ENCODE peak calls at places on chromosomes 11 and 22, in four cellular contexts. X, I, Q and L are unnamed samples.

GRCh38 chr11:30424851-30425250 is 101.9 kb downstream of the ARL14EP start:
- DNase-seq in Q (no peak), X (peak; percentile 89), I (no peak), L (no peak)

GRCh38 chr11:3105791-3106735 is 48.8 kb upstream of the CARS1 start:
- DNase-seq in I (no peak), X (no peak), Q (peak; percentile 48), L (no peak)

GRCh38 chr11:66316849-66317251 is at the start of gene CD248:
- DNase-seq in X (peak; percentile 70), I (no peak), Q (peak; percentile 86), L (no peak)

GRCh38 chr22:44520695-44521094 is 22.7 kb upstream of the RTL6 start:
- DNase-seq in X (no peak), Q (no peak), I (no peak), L (no peak)

GRCh38 chr11:76169473-76169881 is 36.8 kb downstream of the WNT11 start:
- DNase-seq in Q (no peak), I (no peak), X (no peak), L (no peak)

GRCh38 chr11:130782361-130783221 is 133.7 kb downstream of the SNX19 start:
- DNase-seq in X (no peak), Q (no peak), I (no peak), L (no peak)

GRCh38 chr22:24969588-24970301 is 17.2 kb downstream of the KIAA1671 start:
- DNase-seq in X (no peak), Q (no peak), I (no peak), L (no peak)

GRCh38 chr22:43157874-43158546 is 6.7 kb downstream of the TSPO start:
- DNase-seq in I (no peak), X (no peak), Q (no peak), L (no peak)

GRCh38 chr11:11528986-11529385 is 92.8 kb downstream of the GALNT18 start:
- DNase-seq in I (no peak), X (no peak), Q (no peak), L (no peak)

GRCh38 chr22:38799265-38800002 is 5.5 kb upstream of the DNAL4 start:
- DNase-seq in I (no peak), X (peak; percentile 9), Q (no peak), L (no peak)

GRCh38 chr11:122863704-122864326 is 18.7 kb upstream of the JHY start:
- DNase-seq in I (peak; percentile 37), Q (no peak), X (no peak), L (peak; percentile 35)

GRCh38 chr11:96293583-96293982 is 49.4 kb downstream of the MAML2 start:
- DNase-seq in I (no peak), Q (no peak), X (no peak), L (no peak)

GRCh38 chr11:15143855-15144254 is 29.1 kb downstream of the INSC start:
- DNase-seq in X (no peak), Q (no peak), I (no peak), L (no peak)

GRCh38 chr11:73361953-73362776 is 14.0 kb upstream of the RELT start:
- DNase-seq in I (no peak), X (no peak), Q (no peak), L (no peak)

DNA sequence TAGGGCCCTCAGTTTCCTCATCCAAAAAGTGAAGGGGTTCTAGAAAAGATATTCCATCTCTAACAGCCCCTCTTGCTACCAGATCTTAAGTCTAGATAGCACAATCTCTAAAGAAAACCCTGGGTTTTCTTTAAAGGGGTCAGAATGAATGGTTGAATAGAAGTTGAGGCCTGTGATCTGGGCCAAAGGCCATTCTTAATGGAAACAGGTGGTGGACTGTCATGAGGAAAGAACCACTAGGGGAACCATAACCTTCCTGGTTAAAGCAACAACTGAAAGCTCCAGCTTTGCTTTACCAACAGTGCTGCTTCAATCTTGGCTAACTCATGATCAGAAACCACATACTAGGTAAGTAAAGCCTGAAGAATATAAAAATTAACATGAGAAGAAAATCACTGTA is 1.8 kb downstream of the CELF1 start:
- DNase-seq in Q (no peak), X (no peak), I (peak; percentile 58), L (no peak)
- H3K4me3 ChIP-seq in Q (peak overlapping the region; percentile 98), X (no peak overlapping the region), I (peak overlapping the region; percentile 95), L (no peak overlapping the region)

GRCh38 chr11:111913031-111913861 is 712 bp downstream of the HSPB2 start:
- DNase-seq in X (no peak), Q (no peak), I (no peak), L (no peak)
- H3K4me3 ChIP-seq in X (peak overlapping the region; percentile 53), Q (peak overlapping the region; percentile 35), I (no peak overlapping the region), L (no peak overlapping the region)

GRCh38 chr11:81449588-81450155 is 1284.0 kb downstream of the FAM181B start:
- DNase-seq in I (no peak), Q (no peak), X (no peak), L (no peak)
- H3K4me3 ChIP-seq in I (no peak overlapping the region), Q (no peak overlapping the region), X (no peak overlapping the region), L (no peak overlapping the region)

GRCh38 chr22:50303848-50304527 is 3.5 kb downstream of the PLXNB2 start:
- DNase-seq in X (no peak), I (peak; percentile 58), Q (no peak), L (peak; percentile 33)
- H3K4me3 ChIP-seq in X (no peak overlapping the region), I (peak overlapping the region; percentile 100), Q (peak overlapping the region; percentile 85), L (no peak overlapping the region)

GRCh38 chr11:102431404-102431803 is 21.2 kb downstream of the TMEM123 start:
- DNase-seq in I (no peak), X (no peak), Q (no peak), L (no peak)

GRCh38 chr11:102430158-102430836 is 22.3 kb downstream of the TMEM123 start:
- DNase-seq in X (no peak), Q (no peak), I (no peak), L (no peak)

GRCh38 chr11:102427068-102427467 is 25.5 kb downstream of the TMEM123 start:
- DNase-seq in I (no peak), Q (no peak), X (no peak), L (no peak)

GRCh38 chr11:102428696-102429095 is 23.9 kb downstream of the TMEM123 start:
- DNase-seq in X (no peak), Q (no peak), I (no peak), L (no peak)

GRCh38 chr11:102429691-102430090 is 22.9 kb downstream of the TMEM123 start:
- DNase-seq in Q (no peak), I (no peak), X (no peak), L (no peak)
- H3K4me3 ChIP-seq in Q (no peak overlapping the region), I (no peak overlapping the region), X (no peak overlapping the region), L (no peak overlapping the region)

GRCh38 chr22:50012201-50013181 is at the start of gene IL17REL:
- DNase-seq in Q (peak; percentile 72), I (no peak), X (peak; percentile 10), L (no peak)

GRCh38 chr22:50009251-50009650 is 3.3 kb downstream of the IL17REL start:
- DNase-seq in I (no peak), X (no peak), Q (peak; percentile 76), L (no peak)

GRCh38 chr22:50009765-50010675 is 2.5 kb downstream of the IL17REL start:
- DNase-seq in I (no peak), Q (peak; percentile 80), X (peak; percentile 3), L (no peak)

GRCh38 chr22:50011447-50012200 is 941 bp downstream of the IL17REL start:
- DNase-seq in X (peak; percentile 7), Q (peak; percentile 62), I (no peak), L (peak; percentile 6)

GRCh38 chr22:50010676-50011446 is 1.7 kb downstream of the IL17REL start:
- DNase-seq in X (peak; percentile 7), Q (peak; percentile 72), I (no peak), L (no peak)
- H3K4me3 ChIP-seq in X (no peak overlapping the region), Q (no peak overlapping the region), I (no peak overlapping the region), L (no peak overlapping the region)

GRCh38 chr11:7597620-7598019 is 75.7 kb downstream of the CYB5R2 start:
- DNase-seq in I (no peak), Q (peak; percentile 77), X (no peak), L (no peak)

GRCh38 chr11:7595016-7595869 is 78.1 kb downstream of the CYB5R2 start:
- DNase-seq in X (no peak), Q (no peak), I (no peak), L (peak; percentile 54)

GRCh38 chr11:7593476-7593875 is 79.7 kb downstream of the PPFIBP2 start:
- DNase-seq in X (no peak), Q (no peak), I (no peak), L (peak; percentile 69)

GRCh38 chr11:7596975-7597391 is 76.3 kb downstream of the CYB5R2 start:
- DNase-seq in Q (no peak), I (no peak), X (no peak), L (no peak)

DNA sequence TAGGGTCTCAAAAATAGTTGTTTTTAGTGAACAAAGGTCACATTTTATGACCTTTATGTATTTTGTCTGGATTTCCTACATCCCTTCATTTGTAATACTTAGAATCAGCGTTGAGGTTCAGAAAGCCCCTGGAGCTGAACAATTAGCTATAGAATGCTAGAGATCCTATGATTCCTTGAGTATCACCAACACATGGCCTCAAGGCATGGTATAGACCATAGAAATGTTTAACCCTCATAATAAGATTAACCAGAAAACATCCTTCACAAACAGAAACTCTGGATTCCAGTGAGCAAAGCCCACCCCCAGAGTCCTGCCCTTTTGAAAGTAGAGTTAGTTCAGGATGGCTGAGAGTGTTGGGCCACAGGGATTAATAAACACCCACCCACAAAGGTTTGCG is 77.3 kb downstream of the CYB5R2 start:
- DNase-seq in X (no peak), Q (no peak), I (no peak), L (no peak)
- H3K4me3 ChIP-seq in X (no peak overlapping the region), Q (no peak overlapping the region), I (no peak overlapping the region), L (no peak overlapping the region)